ENCODE peak calls at places on chromosomes 2 and 18, in five cellular contexts. One of them, this sample, is unnamed.

GRCh38 chr2:133817680-133818566 is 249.7 kb upstream of the NCKAP5 start:
- DNase-seq in A549: peak; percentile 88
- DNase-seq in ascending aorta: no peak
- DNase-seq in GM10248: no peak
- DNase-seq in endothelial cell of umbilical vein: peak; percentile 98
- DNase-seq in this sample: no peak

GRCh38 chr18:62876828-62877227 is 161.5 kb downstream of the PHLPP1 start:
- DNase-seq in A549: no peak
- DNase-seq in ascending aorta: no peak
- DNase-seq in GM10248: no peak
- DNase-seq in endothelial cell of umbilical vein: peak; percentile 11
- DNase-seq in this sample: no peak

GRCh38 chr2:189116984-189117383 is 62.6 kb downstream of the COL5A2 start:
- DNase-seq in A549: no peak
- DNase-seq in ascending aorta: no peak
- DNase-seq in GM10248: no peak
- DNase-seq in endothelial cell of umbilical vein: no peak
- DNase-seq in this sample: no peak

GRCh38 chr2:33340265-33340664 is 136.2 kb upstream of the RASGRP3 start:
- DNase-seq in A549: no peak
- DNase-seq in ascending aorta: peak; percentile 87
- DNase-seq in GM10248: no peak
- DNase-seq in endothelial cell of umbilical vein: peak; percentile 55
- DNase-seq in this sample: peak; percentile 62

GRCh38 chr2:43129254-43129653 is 97.2 kb downstream of the ZFP36L2 start:
- DNase-seq in A549: no peak
- DNase-seq in ascending aorta: peak; percentile 59
- DNase-seq in GM10248: peak; percentile 8
- DNase-seq in endothelial cell of umbilical vein: no peak
- DNase-seq in this sample: no peak

GRCh38 chr2:201440182-201440581 is 11.1 kb downstream of the TRAK2 start:
- DNase-seq in A549: no peak
- DNase-seq in ascending aorta: no peak
- DNase-seq in GM10248: no peak
- DNase-seq in endothelial cell of umbilical vein: no peak
- DNase-seq in this sample: no peak

GRCh38 chr18:48137354-48138208 is 207.1 kb upstream of the SMAD2 start:
- DNase-seq in A549: no peak
- DNase-seq in ascending aorta: no peak
- DNase-seq in GM10248: no peak
- DNase-seq in endothelial cell of umbilical vein: no peak
- DNase-seq in this sample: no peak

GRCh38 chr2:33477473-33478468 is 1.3 kb downstream of the RASGRP3 start:
- DNase-seq in A549: no peak
- DNase-seq in ascending aorta: no peak
- DNase-seq in GM10248: peak; percentile 65
- DNase-seq in endothelial cell of umbilical vein: peak; percentile 36
- DNase-seq in this sample: no peak

GRCh38 chr18:60157810-60158209 is 214.8 kb downstream of the MC4R start:
- DNase-seq in A549: no peak
- DNase-seq in ascending aorta: no peak
- DNase-seq in GM10248: no peak
- DNase-seq in endothelial cell of umbilical vein: no peak
- DNase-seq in this sample: no peak

GRCh38 chr2:228768818-228769217 is 502.3 kb downstream of the PID1 start:
- DNase-seq in A549: no peak
- DNase-seq in ascending aorta: no peak
- DNase-seq in GM10248: no peak
- DNase-seq in endothelial cell of umbilical vein: no peak
- DNase-seq in this sample: no peak

GRCh38 chr2:215896921-215897320 is 116.4 kb downstream of the MREG start:
- DNase-seq in A549: no peak
- DNase-seq in ascending aorta: no peak
- DNase-seq in GM10248: no peak
- DNase-seq in endothelial cell of umbilical vein: no peak
- DNase-seq in this sample: no peak

GRCh38 chr2:36352024-36352398 is 3.6 kb upstream of the CRIM1 start:
- DNase-seq in A549: peak; percentile 73
- DNase-seq in ascending aorta: no peak
- DNase-seq in GM10248: peak; percentile 37
- DNase-seq in endothelial cell of umbilical vein: peak; percentile 65
- DNase-seq in this sample: no peak

GRCh38 chr2:27071990-27072830 is 756 bp upstream of the OST4 start:
- DNase-seq in A549: no peak
- DNase-seq in ascending aorta: peak; percentile 88
- DNase-seq in GM10248: peak; percentile 39
- DNase-seq in endothelial cell of umbilical vein: peak; percentile 32
- DNase-seq in this sample: no peak

GRCh38 chr2:134468093-134468640 is 214.3 kb downstream of the MGAT5 start:
- DNase-seq in A549: no peak
- DNase-seq in ascending aorta: no peak
- DNase-seq in GM10248: no peak
- DNase-seq in endothelial cell of umbilical vein: no peak
- DNase-seq in this sample: no peak

GRCh38 chr2:20507166-20507692 is 60.4 kb downstream of the RHOB start:
- DNase-seq in A549: no peak
- DNase-seq in ascending aorta: no peak
- DNase-seq in GM10248: peak; percentile 65
- DNase-seq in endothelial cell of umbilical vein: no peak
- DNase-seq in this sample: no peak

GRCh38 chr18:74862094-74862493 is 264.4 kb downstream of the ZNF407 start:
- DNase-seq in A549: no peak
- DNase-seq in ascending aorta: no peak
- DNase-seq in GM10248: no peak
- DNase-seq in endothelial cell of umbilical vein: no peak
- DNase-seq in this sample: no peak

GRCh38 chr18:72427721-72428120 is 116.4 kb downstream of the CBLN2 start:
- DNase-seq in A549: no peak
- DNase-seq in ascending aorta: no peak
- DNase-seq in GM10248: no peak
- DNase-seq in endothelial cell of umbilical vein: no peak
- DNase-seq in this sample: no peak
- TF ChIP-seq CTCF in A549: no peak
- TF ChIP-seq CTCF in ascending aorta: no peak
- TF ChIP-seq CTCF in GM10248: no peak
- TF ChIP-seq CTCF in endothelial cell of umbilical vein: no peak
- TF ChIP-seq CTCF in this sample: no peak

GRCh38 chr18:55575949-55576348 is 12.0 kb downstream of the TCF4 start:
- DNase-seq in A549: no peak
- DNase-seq in ascending aorta: no peak
- DNase-seq in GM10248: no peak
- DNase-seq in endothelial cell of umbilical vein: no peak
- DNase-seq in this sample: no peak

GRCh38 chr18:55579471-55579870 is 8.5 kb downstream of the TCF4 start:
- DNase-seq in A549: no peak
- DNase-seq in ascending aorta: no peak
- DNase-seq in GM10248: no peak
- DNase-seq in endothelial cell of umbilical vein: no peak
- DNase-seq in this sample: no peak

GRCh38 chr18:55579888-55580287 is 8.1 kb downstream of the TCF4 start:
- DNase-seq in A549: no peak
- DNase-seq in ascending aorta: no peak
- DNase-seq in GM10248: no peak
- DNase-seq in endothelial cell of umbilical vein: no peak
- DNase-seq in this sample: no peak

GRCh38 chr18:55575066-55575465 is 12.9 kb downstream of the TCF4 start:
- DNase-seq in A549: no peak
- DNase-seq in ascending aorta: no peak
- DNase-seq in GM10248: no peak
- DNase-seq in endothelial cell of umbilical vein: no peak
- DNase-seq in this sample: no peak

DNA sequence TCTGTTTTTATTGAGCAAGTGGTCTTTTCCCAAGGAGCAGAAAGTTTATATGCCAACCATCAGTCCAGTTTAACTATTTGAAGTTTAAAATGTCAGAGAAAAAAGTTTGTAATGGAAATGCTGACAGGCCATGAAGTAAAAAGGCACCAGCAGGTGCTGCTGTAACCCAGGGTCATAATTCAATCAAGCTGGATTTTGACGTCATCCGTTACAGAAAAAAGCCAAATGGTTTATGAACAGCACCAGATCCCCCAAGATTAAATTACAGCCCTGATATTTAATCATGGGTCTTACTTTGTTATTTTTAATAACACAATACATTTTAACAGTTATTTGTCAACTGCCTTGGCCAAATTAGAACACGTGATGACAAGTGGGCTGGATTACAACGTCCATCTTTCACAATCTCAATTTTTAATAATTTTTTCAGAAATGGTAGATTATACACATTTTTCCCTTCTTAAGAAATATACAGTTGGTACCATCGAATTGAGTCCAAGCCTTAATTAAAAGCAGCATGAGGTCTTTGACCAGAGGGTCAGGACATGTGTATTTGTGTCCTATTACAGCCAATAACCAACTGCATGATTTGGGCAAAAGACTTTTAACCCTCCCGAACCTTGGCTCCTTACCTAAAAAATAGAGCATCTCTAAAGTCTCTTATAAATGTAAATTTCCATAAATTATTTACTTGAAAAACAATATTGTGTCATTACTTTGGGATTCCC is 10.0 kb downstream of the TCF4 start:
- DNase-seq in A549: peak; percentile 2
- DNase-seq in ascending aorta: no peak
- DNase-seq in GM10248: no peak
- DNase-seq in endothelial cell of umbilical vein: no peak
- DNase-seq in this sample: no peak
- TF ChIP-seq CTCF in A549: peak; percentile 17
- TF ChIP-seq CTCF in ascending aorta: no peak
- TF ChIP-seq CTCF in GM10248: no peak
- TF ChIP-seq CTCF in endothelial cell of umbilical vein: no peak
- TF ChIP-seq CTCF in this sample: no peak

GRCh38 chr2:76197842-76198448 is 487.2 kb upstream of the GCFC2 start:
- DNase-seq in A549: peak; percentile 79
- DNase-seq in ascending aorta: peak; percentile 66
- DNase-seq in GM10248: peak; percentile 11
- DNase-seq in endothelial cell of umbilical vein: peak; percentile 67
- DNase-seq in this sample: peak; percentile 67
- TF ChIP-seq CTCF in A549: peak; percentile 56
- TF ChIP-seq CTCF in ascending aorta: peak; percentile 49
- TF ChIP-seq CTCF in GM10248: peak; percentile 72
- TF ChIP-seq CTCF in endothelial cell of umbilical vein: peak; percentile 51
- TF ChIP-seq CTCF in this sample: peak; percentile 23

GRCh38 chr18:28174181-28174906 is 2.6 kb downstream of the CDH2 start:
- DNase-seq in A549: no peak
- DNase-seq in ascending aorta: no peak
- DNase-seq in GM10248: no peak
- DNase-seq in endothelial cell of umbilical vein: no peak
- DNase-seq in this sample: no peak

GRCh38 chr18:28176674-28176932 is 327 bp downstream of the CDH2 start:
- DNase-seq in A549: no peak
- DNase-seq in ascending aorta: no peak
- DNase-seq in GM10248: no peak
- DNase-seq in endothelial cell of umbilical vein: no peak
- DNase-seq in this sample: no peak

GRCh38 chr18:28176933-28177827 is at the start of gene CDH2:
- DNase-seq in A549: peak; percentile 86
- DNase-seq in ascending aorta: peak; percentile 72
- DNase-seq in GM10248: peak; percentile 26
- DNase-seq in endothelial cell of umbilical vein: peak; percentile 79
- DNase-seq in this sample: no peak

GRCh38 chr18:28175930-28176673 is 828 bp downstream of the CDH2 start:
- DNase-seq in A549: peak; percentile 45
- DNase-seq in ascending aorta: no peak
- DNase-seq in GM10248: peak; percentile 12
- DNase-seq in endothelial cell of umbilical vein: peak; percentile 46
- DNase-seq in this sample: no peak

GRCh38 chr18:28175047-28175929 is 1.6 kb downstream of the CDH2 start:
- DNase-seq in A549: peak; percentile 25
- DNase-seq in ascending aorta: no peak
- DNase-seq in GM10248: peak; percentile 14
- DNase-seq in endothelial cell of umbilical vein: peak; percentile 44
- DNase-seq in this sample: no peak
- TF ChIP-seq CTCF in A549: no peak
- TF ChIP-seq CTCF in ascending aorta: no peak
- TF ChIP-seq CTCF in GM10248: no peak
- TF ChIP-seq CTCF in endothelial cell of umbilical vein: no peak
- TF ChIP-seq CTCF in this sample: no peak

GRCh38 chr2:11534746-11535484 is 1.1 kb downstream of the GREB1 start:
- DNase-seq in A549: no peak
- DNase-seq in ascending aorta: no peak
- DNase-seq in GM10248: no peak
- DNase-seq in endothelial cell of umbilical vein: no peak
- DNase-seq in this sample: no peak

GRCh38 chr2:11533278-11534077 is at the start of gene GREB1:
- DNase-seq in A549: no peak
- DNase-seq in ascending aorta: no peak
- DNase-seq in GM10248: no peak
- DNase-seq in endothelial cell of umbilical vein: no peak
- DNase-seq in this sample: no peak

GRCh38 chr2:11534078-11534745 is 367 bp downstream of the GREB1 start:
- DNase-seq in A549: no peak
- DNase-seq in ascending aorta: no peak
- DNase-seq in GM10248: no peak
- DNase-seq in endothelial cell of umbilical vein: no peak
- DNase-seq in this sample: no peak

GRCh38 chr2:11530864-11531451 is 2.9 kb upstream of the GREB1 start:
- DNase-seq in A549: no peak
- DNase-seq in ascending aorta: no peak
- DNase-seq in GM10248: no peak
- DNase-seq in endothelial cell of umbilical vein: no peak
- DNase-seq in this sample: no peak

DNA sequence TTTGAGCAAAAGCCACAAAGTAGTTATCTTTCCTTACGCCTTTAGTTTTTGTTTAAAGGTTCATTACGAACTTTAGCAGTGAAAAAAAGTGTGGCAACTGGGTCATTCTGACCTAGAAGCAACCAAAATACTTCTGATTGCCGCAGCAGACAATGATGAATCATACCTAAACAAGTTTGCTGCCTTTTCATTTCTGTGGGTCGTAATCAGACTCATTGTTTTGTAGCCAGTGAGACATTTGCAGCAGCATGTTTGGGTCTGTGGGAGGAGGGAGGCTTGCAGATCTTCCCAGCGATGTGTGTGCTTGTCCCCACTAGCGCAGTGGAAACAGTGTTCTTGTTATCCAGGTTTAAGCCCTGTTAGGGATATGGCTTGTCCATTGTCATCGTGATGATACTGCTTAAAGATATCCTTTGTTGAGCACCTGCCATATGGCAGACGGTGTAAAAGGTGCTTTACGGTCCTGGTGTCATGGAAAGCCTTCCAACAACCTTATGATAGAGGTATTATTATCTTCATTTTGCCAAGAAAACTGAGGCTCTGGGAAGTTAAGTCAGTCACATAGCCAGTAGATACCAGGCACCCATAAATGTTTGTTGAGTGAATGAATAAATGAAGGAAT is 1.3 kb upstream of the GREB1 start:
- DNase-seq in A549: no peak
- DNase-seq in ascending aorta: no peak
- DNase-seq in GM10248: no peak
- DNase-seq in endothelial cell of umbilical vein: no peak
- DNase-seq in this sample: no peak
- TF ChIP-seq CTCF in A549: no peak
- TF ChIP-seq CTCF in ascending aorta: no peak
- TF ChIP-seq CTCF in GM10248: no peak
- TF ChIP-seq CTCF in endothelial cell of umbilical vein: no peak
- TF ChIP-seq CTCF in this sample: no peak

DNA sequence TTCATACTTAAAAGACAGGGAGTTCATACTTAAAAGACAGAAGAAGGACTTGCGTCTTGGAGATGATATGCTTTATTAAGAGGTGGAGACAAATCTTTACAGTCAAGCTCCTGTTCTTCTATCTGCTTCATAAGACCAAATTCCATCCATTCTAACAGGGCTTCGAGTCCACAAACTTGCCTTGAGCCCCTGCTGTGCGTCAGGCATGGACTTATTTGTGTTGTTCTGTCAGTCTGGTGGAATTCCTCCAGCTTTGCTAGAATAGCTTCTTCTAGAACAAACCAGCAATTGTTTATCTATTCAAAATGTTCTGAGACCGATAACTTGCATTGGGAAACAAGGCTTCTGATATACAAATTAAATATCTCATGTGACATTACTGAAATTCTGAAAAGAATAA is 73.9 kb upstream of the SOX11 start:
- DNase-seq in A549: no peak
- DNase-seq in ascending aorta: no peak
- DNase-seq in GM10248: no peak
- DNase-seq in endothelial cell of umbilical vein: no peak
- DNase-seq in this sample: no peak
- TF ChIP-seq CTCF in A549: no peak
- TF ChIP-seq CTCF in ascending aorta: no peak
- TF ChIP-seq CTCF in GM10248: no peak
- TF ChIP-seq CTCF in endothelial cell of umbilical vein: no peak
- TF ChIP-seq CTCF in this sample: no peak

This sample was measured in omental fat pad.